ENCODE peak calls at places on chromosome 1, in five cellular contexts. T, Y, S, Z and M are unnamed samples.

GRCh38 chr1:10681296-10682113 is 114.9 kb downstream of the CASZ1 start:
- DNase-seq in T (no peak), Y (no peak), S (no peak), Z (no peak), M (no peak)

GRCh38 chr1:55959136-55959548 is 620.2 kb downstream of the PLPP3 start:
- DNase-seq in T (no peak), Y (no peak), S (no peak), Z (no peak), M (no peak)

GRCh38 chr1:97108200-97108599 is 386.6 kb downstream of the PTBP2 start:
- DNase-seq in T (no peak), Y (no peak), S (no peak), Z (no peak), M (no peak)

GRCh38 chr1:100164702-100165101 is 13.4 kb downstream of the LRRC39 start:
- DNase-seq in T (no peak), Y (no peak), S (no peak), Z (no peak), M (no peak)

GRCh38 chr1:12636098-12636950 is 7.6 kb upstream of the AADACL4 start:
- DNase-seq in T (peak; percentile 63), Y (peak; percentile 28), S (no peak), Z (no peak), M (no peak)

GRCh38 chr1:39625462-39626273 is 13.8 kb downstream of the HEYL start:
- DNase-seq in T (no peak), Y (peak; percentile 95), S (no peak), Z (no peak), M (no peak)

GRCh38 chr1:31640179-31640578 is 4.5 kb downstream of the PEF1 start:
- DNase-seq in T (no peak), Y (no peak), S (no peak), Z (no peak), M (no peak)

GRCh38 chr1:61951731-61952585 is 209.7 kb downstream of the PATJ start:
- DNase-seq in T (peak; percentile 47), Y (no peak), S (no peak), Z (peak; percentile 43), M (peak; percentile 8)

GRCh38 chr1:109151146-109151545 is 37.2 kb downstream of the ELAPOR1 start:
- DNase-seq in T (peak; percentile 65), Y (peak; percentile 75), S (peak; percentile 5), Z (peak; percentile 10), M (peak; percentile 17)

GRCh38 chr1:11132571-11133293 is 33.1 kb upstream of the EXOSC10 start:
- DNase-seq in T (no peak), Y (no peak), S (no peak), Z (no peak), M (no peak)

GRCh38 chr1:223242382-223242955 is 99.4 kb upstream of the TLR5 start:
- DNase-seq in T (peak; percentile 12), Y (no peak), S (no peak), Z (no peak), M (no peak)

GRCh38 chr1:87329756-87330200 is 1.1 kb downstream of the LMO4 start:
- DNase-seq in T (no peak), Y (peak; percentile 55), S (no peak), Z (peak; percentile 36), M (no peak)

GRCh38 chr1:232728507-232729263 is 76.5 kb upstream of the MAP10 start:
- DNase-seq in T (no peak), Y (peak; percentile 8), S (no peak), Z (peak; percentile 5), M (no peak)

GRCh38 chr1:240652554-240652953 is 40.6 kb upstream of the GREM2 start:
- DNase-seq in T (no peak), Y (no peak), S (no peak), Z (no peak), M (no peak)

GRCh38 chr1:202176949-202177927 is 16.4 kb upstream of the LGR6 start:
- DNase-seq in T (no peak), Y (no peak), S (no peak), Z (no peak), M (no peak)

GRCh38 chr1:202058001-202058908 is 47.9 kb downstream of the ELF3 start:
- DNase-seq in T (no peak), Y (peak; percentile 63), S (no peak), Z (peak; percentile 35), M (no peak)

GRCh38 chr1:7343917-7344316 is 427.2 kb upstream of the VAMP3 start:
- DNase-seq in T (no peak), Y (no peak), S (no peak), Z (no peak), M (no peak)

GRCh38 chr1:151314137-151314875 is 12.9 kb downstream of the PI4KB start:
- DNase-seq in T (no peak), Y (peak; percentile 78), S (no peak), Z (peak; percentile 61), M (no peak)

GRCh38 chr1:169031566-169032224 is 74.8 kb upstream of the ATP1B1 start:
- DNase-seq in T (no peak), Y (no peak), S (no peak), Z (no peak), M (no peak)

GRCh38 chr1:98468111-98468717 is 193.3 kb upstream of the SNX7 start:
- DNase-seq in T (no peak), Y (peak; percentile 65), S (no peak), Z (peak; percentile 65), M (peak; percentile 32)

GRCh38 chr1:110902820-110903463 is 30.0 kb downstream of the CD53 start:
- DNase-seq in T (no peak), Y (no peak), S (no peak), Z (no peak), M (no peak)

GRCh38 chr1:31523012-31523411 is 53.3 kb upstream of the TINAGL1 start:
- DNase-seq in T (no peak), Y (no peak), S (no peak), Z (peak; percentile 94), M (no peak)

GRCh38 chr1:28297826-28298225 is 31.0 kb upstream of the MED18 start:
- DNase-seq in T (no peak), Y (no peak), S (no peak), Z (peak; percentile 64), M (no peak)

GRCh38 chr1:31745071-31745897 is 18.9 kb downstream of the ADGRB2 start:
- DNase-seq in T (peak; percentile 83), Y (peak; percentile 66), S (no peak), Z (peak; percentile 95), M (no peak)

GRCh38 chr1:17880429-17880828 is 125.3 kb downstream of the ACTL8 start:
- DNase-seq in T (no peak), Y (no peak), S (no peak), Z (no peak), M (no peak)

GRCh38 chr1:229953736-229954326 is 113.2 kb upstream of the GALNT2 start:
- DNase-seq in T (no peak), Y (no peak), S (no peak), Z (no peak), M (no peak)

GRCh38 chr1:8516793-8517556 is 199.1 kb downstream of the SLC45A1 start:
- DNase-seq in T (no peak), Y (no peak), S (no peak), Z (no peak), M (no peak)

GRCh38 chr1:109530457-109531204 is 9.0 kb upstream of the GPR61 start:
- DNase-seq in T (no peak), Y (no peak), S (no peak), Z (no peak), M (no peak)

GRCh38 chr1:192557841-192558595 is 17.6 kb upstream of the RGS1 start:
- DNase-seq in T (no peak), Y (peak; percentile 52), S (no peak), Z (no peak), M (no peak)

GRCh38 chr1:168084396-168085231 is 52.1 kb downstream of the GPR161 start:
- DNase-seq in T (peak; percentile 82), Y (peak; percentile 27), S (peak; percentile 56), Z (peak; percentile 89), M (peak; percentile 45)

GRCh38 chr1:32775640-32776337 is 41.4 kb downstream of the YARS1 start:
- DNase-seq in T (no peak), Y (peak; percentile 41), S (no peak), Z (no peak), M (no peak)

GRCh38 chr1:154557248-154557938 is 1.1 kb downstream of the UBE2Q1 start:
- DNase-seq in T (no peak), Y (no peak), S (no peak), Z (no peak), M (no peak)

GRCh38 chr1:55868026-55868425 is 652.9 kb upstream of the USP24 start:
- DNase-seq in T (no peak), Y (peak; percentile 26), S (no peak), Z (no peak), M (no peak)

GRCh38 chr1:6157132-6157527 is 23.0 kb downstream of the CHD5 start:
- DNase-seq in T (no peak), Y (no peak), S (no peak), Z (peak; percentile 75), M (no peak)

GRCh38 chr1:84168783-84169182 is 24.7 kb downstream of the PRKACB start:
- DNase-seq in T (no peak), Y (no peak), S (no peak), Z (no peak), M (no peak)

GRCh38 chr1:42214447-42214871 is 49.9 kb upstream of the GUCA2A start:
- DNase-seq in T (no peak), Y (peak; percentile 43), S (no peak), Z (peak; percentile 53), M (no peak)

GRCh38 chr1:51623025-51623424 is 6.1 kb downstream of the OSBPL9 start:
- DNase-seq in T (no peak), Y (no peak), S (no peak), Z (no peak), M (no peak)
- H3K23ac ChIP-seq in T (no peak overlapping the region), Y (no peak overlapping the region), S (no peak overlapping the region), Z (no peak overlapping the region), M (no peak overlapping the region)

GRCh38 chr1:69943030-69943429 is 262.3 kb downstream of the LRRC40 start:
- DNase-seq in T (no peak), Y (no peak), S (no peak), Z (no peak), M (no peak)
- H2BK12ac ChIP-seq in T (no peak overlapping the region), Y (no peak overlapping the region), S (no peak overlapping the region), Z (no peak overlapping the region), M (no peak overlapping the region)

GRCh38 chr1:203702130-203702577 is 62.8 kb upstream of the LAX1 start:
- DNase-seq in T (peak; percentile 66), Y (peak; percentile 53), S (peak; percentile 34), Z (peak; percentile 65), M (peak; percentile 84)
- H3K79me1 ChIP-seq in T (no peaks in the 10 kb centered on the region), Y (peaks cover 8% of the 10 kb centered on the region), S (no peaks in the 10 kb centered on the region), Z (no peaks in the 10 kb centered on the region), M (no peaks in the 10 kb centered on the region)

GRCh38 chr1:116413414-116413813 is 40.4 kb downstream of the ATP1A1 start:
- DNase-seq in T (no peak), Y (no peak), S (no peak), Z (no peak), M (no peak)

GRCh38 chr1:116409751-116410182 is 36.7 kb downstream of the ATP1A1 start:
- DNase-seq in T (no peak), Y (no peak), S (no peak), Z (no peak), M (no peak)

GRCh38 chr1:116412898-116413297 is 39.9 kb downstream of the ATP1A1 start:
- DNase-seq in T (no peak), Y (no peak), S (no peak), Z (no peak), M (no peak)

GRCh38 chr1:116412480-116412798 is 39.4 kb downstream of the ATP1A1 start:
- DNase-seq in T (no peak), Y (no peak), S (no peak), Z (no peak), M (no peak)

GRCh38 chr1:116411784-116412479 is 38.9 kb downstream of the ATP1A1 start:
- DNase-seq in T (no peak), Y (peak; percentile 37), S (no peak), Z (no peak), M (no peak)
- H3K23ac ChIP-seq in T (no peak overlapping the region), Y (no peak overlapping the region), S (no peak overlapping the region), Z (no peak overlapping the region), M (no peak overlapping the region)